ENCODE peak calls at places on chromosomes 13 and 19, in four cellular contexts. O is heart left ventricle, J is GM12878, D is cardiac fibroblast. E is an unnamed sample.

GRCh38 chr13:72782717-72783116 is 784 bp downstream of the PIBF1 start:
- DNase-seq in O (no peak), J (no peak), D (peak; percentile 49), E (no peak)

GRCh38 chr13:44843403-44843802 is 145.9 kb downstream of the NUFIP1 start:
- DNase-seq in O (no peak), J (no peak), D (peak; percentile 72), E (no peak)

GRCh38 chr19:11142528-11143171 is 12.9 kb downstream of the SPC24 start:
- DNase-seq in O (peak; percentile 93), J (no peak), D (peak; percentile 96), E (no peak)

GRCh38 chr13:79533781-79534400 is 52.9 kb downstream of the NDFIP2 start:
- DNase-seq in O (no peak), J (no peak), D (peak; percentile 53), E (no peak)

GRCh38 chr13:28410096-28410495 is 84.8 kb downstream of the FLT1 start:
- DNase-seq in O (no peak), J (no peak), D (no peak), E (no peak)

GRCh38 chr19:39057615-39058014 is 25.3 kb upstream of the FBXO27 start:
- DNase-seq in O (no peak), J (no peak), D (no peak), E (no peak)

GRCh38 chr19:30421571-30421970 is 49.4 kb downstream of the ZNF536 start:
- DNase-seq in O (no peak), J (no peak), D (no peak), E (no peak)

GRCh38 chr13:47933688-47934011 is 67.4 kb downstream of the SUCLA2 start:
- DNase-seq in O (no peak), J (no peak), D (peak; percentile 20), E (no peak)

GRCh38 chr19:6500837-6501739 is 1.0 kb downstream of the TUBB4A start:
- DNase-seq in O (no peak), J (no peak), D (no peak), E (no peak)

GRCh38 chr13:20247403-20247802 is 15.3 kb upstream of the GJB6 start:
- DNase-seq in O (no peak), J (no peak), D (no peak), E (no peak)

GRCh38 chr13:33208290-33208990 is 77.1 kb downstream of the STARD13 start:
- DNase-seq in O (no peak), J (no peak), D (no peak), E (no peak)

GRCh38 chr19:41307090-41307875 is 2.7 kb upstream of the CCDC97 start:
- DNase-seq in O (no peak), J (no peak), D (no peak), E (no peak)

GRCh38 chr13:65582160-65582559 is 1648.0 kb downstream of the PCDH9 start:
- DNase-seq in O (no peak), J (no peak), D (no peak), E (no peak)

GRCh38 chr13:31955745-31956144 is 75.8 kb upstream of the FRY start:
- DNase-seq in O (no peak), J (no peak), D (no peak), E (no peak)

GRCh38 chr19:10679743-10680142 is 21.5 kb upstream of the QTRT1 start:
- DNase-seq in O (no peak), J (no peak), D (no peak), E (no peak)

GRCh38 chr13:40615619-40616018 is 50.8 kb downstream of the FOXO1 start:
- DNase-seq in O (no peak), J (no peak), D (no peak), E (no peak)

GRCh38 chr19:4267101-4267900 is 11.8 kb upstream of the SHD start:
- DNase-seq in O (peak; percentile 43), J (no peak), D (peak; percentile 70), E (no peak)

GRCh38 chr13:114063545-114064515 is 68.6 kb downstream of the RASA3 start:
- DNase-seq in O (no peak), J (no peak), D (peak; percentile 75), E (no peak)

GRCh38 chr13:40549500-40550094 is 116.8 kb downstream of the FOXO1 start:
- DNase-seq in O (no peak), J (no peak), D (peak; percentile 40), E (no peak)

GRCh38 chr19:35720648-35721047 is 2.8 kb downstream of the KMT2B start:
- DNase-seq in O (no peak), J (no peak), D (no peak), E (no peak)

GRCh38 chr19:45498411-45499195 is at the start of gene PPM1N:
- DNase-seq in O (no peak), J (no peak), D (peak; percentile 28), E (no peak)

GRCh38 chr19:6057651-6058365 is 52.5 kb downstream of the RFX2 start:
- DNase-seq in O (no peak), J (no peak), D (no peak), E (no peak)

GRCh38 chr13:20553309-20553708 is 13.6 kb upstream of the IFT88 start:
- DNase-seq in O (no peak), J (no peak), D (no peak), E (no peak)

GRCh38 chr13:34308725-34309124 is 490.8 kb downstream of the RFC3 start:
- DNase-seq in O (no peak), J (no peak), D (no peak), E (no peak)

GRCh38 chr13:20049558-20050473 is 91.3 kb downstream of the ZMYM2 start:
- DNase-seq in O (no peak), J (no peak), D (no peak), E (no peak)

GRCh38 chr13:25143693-25144092 is 28.4 kb downstream of the AMER2 start:
- DNase-seq in O (no peak), J (no peak), D (no peak), E (no peak)

GRCh38 chr19:35253316-35254286 is 4.8 kb downstream of the LSR start:
- DNase-seq in O (peak; percentile 11), J (no peak), D (no peak), E (no peak)

E was measured in GM12864.